ENCODE peak calls at places on chromosome 22, in seven cellular contexts. U, A, D, I, K, N and V are unnamed samples.

GRCh38 chr22:43878079-43878795 is 13.6 kb downstream of the PNPLA5 start:
- DNase-seq in U (peak; percentile 79), K (no peak), A (no peak), N (peak; percentile 23), I (no peak), D (no peak), V (no peak)

GRCh38 chr22:38554281-38554680 is 15.7 kb downstream of the DMC1 start:
- DNase-seq in U (no peak), I (no peak), D (no peak), N (no peak), A (no peak), K (no peak), V (no peak)

GRCh38 chr22:43501951-43502874 is 90.4 kb downstream of the MPPED1 start:
- DNase-seq in D (no peak), K (no peak), A (no peak), I (no peak), N (no peak), U (no peak), V (no peak)

GRCh38 chr22:21074092-21074715 is 28.5 kb downstream of the LRRC74B start:
- DNase-seq in U (peak; percentile 44), N (no peak), I (no peak), A (no peak), D (no peak), K (no peak), V (no peak)

GRCh38 chr22:37808294-37808657 is 542 bp downstream of the GCAT start:
- DNase-seq in I (no peak), N (no peak), A (no peak), U (no peak), D (no peak), K (no peak), V (no peak)

GRCh38 chr22:40043086-40043485 is 48.3 kb downstream of the FAM83F start:
- DNase-seq in A (no peak), N (no peak), D (peak; percentile 20), U (peak; percentile 79), K (peak; percentile 82), I (no peak), V (no peak)

GRCh38 chr22:28989484-28989883 is 72.1 kb downstream of the C22orf31 start:
- DNase-seq in U (peak; percentile 51), A (no peak), D (no peak), K (no peak), I (no peak), N (peak; percentile 57), V (no peak)

GRCh38 chr22:39674536-39674935 is 104.0 kb downstream of the CACNA1I start:
- DNase-seq in D (no peak), K (no peak), U (no peak), N (no peak), A (no peak), I (no peak), V (no peak)

GRCh38 chr22:19612866-19613572 is 88.8 kb upstream of the CLDN5 start:
- DNase-seq in D (no peak), I (no peak), K (no peak), A (no peak), N (peak; percentile 17), U (no peak), V (no peak)

GRCh38 chr22:28043269-28043668 is 124.2 kb upstream of the PITPNB start:
- DNase-seq in U (no peak), D (no peak), I (no peak), K (no peak), A (no peak), N (no peak), V (no peak)

GRCh38 chr22:50671641-50672040 is 982 bp upstream of the SHANK3 start:
- DNase-seq in I (peak; percentile 6), K (no peak), N (peak; percentile 49), U (no peak), D (peak; percentile 8), A (no peak), V (no peak)

GRCh38 chr22:48748860-48749554 is 1078.7 kb downstream of the BRD1 start:
- DNase-seq in N (peak; percentile 28), D (no peak), K (no peak), A (no peak), U (no peak), I (no peak), V (no peak)

GRCh38 chr22:28885939-28886338 is 2.6 kb downstream of the ZNRF3 start:
- DNase-seq in D (no peak), K (no peak), A (no peak), U (no peak), I (no peak), N (no peak), V (no peak)

GRCh38 chr22:32534252-32535215 is 59.9 kb downstream of the FBXO7 start:
- DNase-seq in A (no peak), U (no peak), K (no peak), I (no peak), N (no peak), D (peak; percentile 71), V (no peak)

GRCh38 chr22:38989461-38989860 is 7.3 kb downstream of the APOBEC3B start:
- DNase-seq in D (no peak), N (no peak), A (no peak), I (no peak), K (no peak), U (no peak), V (no peak)

GRCh38 chr22:37551981-37552380 is 8.3 kb upstream of the CDC42EP1 start:
- DNase-seq in D (no peak), U (no peak), A (no peak), N (peak; percentile 57), K (no peak), I (no peak), V (no peak)

GRCh38 chr22:39129081-39129480 is 23.4 kb downstream of the CBX7 start:
- DNase-seq in I (no peak), A (no peak), U (no peak), D (peak; percentile 73), N (no peak), K (no peak), V (no peak)

GRCh38 chr22:46195487-46196165 is 45.3 kb downstream of the PPARA start:
- DNase-seq in N (no peak), A (peak; percentile 17), U (no peak), I (no peak), K (no peak), D (peak; percentile 71), V (no peak)

GRCh38 chr22:19991645-19992451 is 24.8 kb downstream of the ARVCF start:
- DNase-seq in D (peak; percentile 45), A (peak; percentile 62), N (no peak), I (no peak), K (no peak), U (no peak), V (no peak)

GRCh38 chr22:50610581-50610980 is 10.0 kb downstream of the MAPK8IP2 start:
- DNase-seq in U (no peak), K (no peak), N (peak; percentile 46), I (no peak), D (no peak), A (no peak), V (no peak)

GRCh38 chr22:26325641-26326040 is 103.4 kb upstream of the ASPHD2 start:
- DNase-seq in U (no peak), I (no peak), A (no peak), D (no peak), N (no peak), K (no peak), V (no peak)

GRCh38 chr22:49327411-49327810 is 500.3 kb downstream of the BRD1 start:
- DNase-seq in N (peak; percentile 12), A (no peak), D (peak; percentile 0), I (no peak), K (no peak), U (no peak), V (no peak)

GRCh38 chr22:30265851-30266444 is 703 bp downstream of the OSM start:
- DNase-seq in K (no peak), A (no peak), N (peak; percentile 66), U (no peak), D (peak; percentile 67), I (no peak), V (no peak)

GRCh38 chr22:31474743-31475142 is 14.9 kb downstream of the EIF4ENIF1 start:
- DNase-seq in U (peak; percentile 82), D (no peak), I (no peak), N (no peak), A (no peak), K (no peak), V (no peak)

GRCh38 chr22:46439576-46440465 is 97.6 kb downstream of the CELSR1 start:
- DNase-seq in N (no peak), K (no peak), D (no peak), U (no peak), A (no peak), I (no peak), V (no peak)

GRCh38 chr22:47561766-47562165 is 799.3 kb downstream of the TBC1D22A start:
- DNase-seq in I (no peak), K (no peak), N (no peak), U (no peak), D (no peak), A (no peak), V (no peak)

GRCh38 chr22:37020192-37020479 is 594 bp downstream of the MPST start:
- DNase-seq in A (peak; percentile 8), I (peak; percentile 56), D (no peak), U (peak; percentile 59), N (no peak), K (peak; percentile 35), V (no peak)

GRCh38 chr22:29151316-29151715 is 54.4 kb upstream of the EMID1 start:
- DNase-seq in U (no peak), D (no peak), I (no peak), A (no peak), K (no peak), N (no peak), V (no peak)

GRCh38 chr22:28103596-28103995 is 184.5 kb upstream of the PITPNB start:
- DNase-seq in I (no peak), N (no peak), U (peak; percentile 41), D (no peak), K (no peak), A (no peak), V (no peak)

GRCh38 chr22:20864186-20864908 is 5.5 kb downstream of the SNAP29 start:
- DNase-seq in A (no peak), U (no peak), N (no peak), K (no peak), D (no peak), I (no peak), V (no peak)

GRCh38 chr22:45007946-45008852 is 1.6 kb downstream of the PHF21B start:
- DNase-seq in I (no peak), D (no peak), A (no peak), N (peak; percentile 86), U (no peak), K (no peak), V (no peak)

GRCh38 chr22:46113910-46114517 is 36.3 kb upstream of the PPARA start:
- DNase-seq in I (no peak), K (no peak), A (no peak), U (no peak), N (no peak), D (no peak), V (no peak)

GRCh38 chr22:16966251-16966650 is 41.8 kb downstream of the GAB4 start:
- DNase-seq in A (no peak), N (no peak), K (no peak), D (no peak), U (no peak), I (no peak), V (no peak)

GRCh38 chr22:23516304-23516703 is 63.8 kb downstream of the IGLL1 start:
- DNase-seq in D (no peak), A (no peak), N (no peak), U (no peak), K (no peak), I (no peak), V (no peak)

GRCh38 chr22:27911329-27911728 is 7.7 kb downstream of the PITPNB start:
- DNase-seq in U (peak; percentile 40), K (no peak), I (no peak), D (no peak), A (no peak), N (no peak), V (no peak)

GRCh38 chr22:17119481-17120202 is 1.5 kb downstream of the TMEM121B start:
- DNase-seq in K (no peak), I (peak; percentile 60), N (peak; percentile 90), A (no peak), U (peak; percentile 20), D (no peak), V (no peak)

GRCh38 chr22:47048123-47049077 is 285.9 kb downstream of the TBC1D22A start:
- DNase-seq in A (no peak), I (no peak), N (no peak), K (no peak), U (no peak), D (no peak), V (no peak)